ENCODE peak calls at places on chromosomes 3 and 15, in four cellular contexts. One of them, this sample, is unnamed.

GRCh38 chr3:77321646-77322045 is 281.7 kb downstream of the ROBO2 start:
- DNase-seq in trophoblast cell: no peak
- DNase-seq in IMR-90: no peak
- DNase-seq in H9: no peak
- DNase-seq in this sample: no peak

GRCh38 chr3:27521179-27521871 is 37.1 kb upstream of the SLC4A7 start:
- DNase-seq in trophoblast cell: peak; percentile 60
- DNase-seq in IMR-90: peak; percentile 95
- DNase-seq in H9: no peak
- DNase-seq in this sample: no peak

GRCh38 chr3:30227571-30228301 is 378.7 kb upstream of the TGFBR2 start:
- DNase-seq in trophoblast cell: no peak
- DNase-seq in IMR-90: peak; percentile 96
- DNase-seq in H9: no peak
- DNase-seq in this sample: no peak

GRCh38 chr15:40253179-40253790 is 14.4 kb downstream of the PAK6 start:
- DNase-seq in trophoblast cell: no peak
- DNase-seq in IMR-90: no peak
- DNase-seq in H9: no peak
- DNase-seq in this sample: no peak

GRCh38 chr3:98763076-98763475 is at the start of gene ST3GAL6:
- DNase-seq in trophoblast cell: no peak
- DNase-seq in IMR-90: peak; percentile 42
- DNase-seq in H9: no peak
- DNase-seq in this sample: no peak

GRCh38 chr15:89143503-89144162 is 55.4 kb downstream of the ABHD2 start:
- DNase-seq in trophoblast cell: no peak
- DNase-seq in IMR-90: peak; percentile 90
- DNase-seq in H9: no peak
- DNase-seq in this sample: no peak

GRCh38 chr3:45984331-45985312 is 11.0 kb downstream of the FYCO1 start:
- DNase-seq in trophoblast cell: no peak
- DNase-seq in IMR-90: peak; percentile 76
- DNase-seq in H9: no peak
- DNase-seq in this sample: no peak

GRCh38 chr3:177358085-177358967 is 161.0 kb upstream of the TBL1XR1 start:
- DNase-seq in trophoblast cell: peak; percentile 87
- DNase-seq in IMR-90: peak; percentile 56
- DNase-seq in H9: peak; percentile 75
- DNase-seq in this sample: no peak

GRCh38 chr3:48130321-48130881 is 57.8 kb downstream of the CDC25A start:
- DNase-seq in trophoblast cell: no peak
- DNase-seq in IMR-90: peak; percentile 96
- DNase-seq in H9: no peak
- DNase-seq in this sample: no peak

DNA sequence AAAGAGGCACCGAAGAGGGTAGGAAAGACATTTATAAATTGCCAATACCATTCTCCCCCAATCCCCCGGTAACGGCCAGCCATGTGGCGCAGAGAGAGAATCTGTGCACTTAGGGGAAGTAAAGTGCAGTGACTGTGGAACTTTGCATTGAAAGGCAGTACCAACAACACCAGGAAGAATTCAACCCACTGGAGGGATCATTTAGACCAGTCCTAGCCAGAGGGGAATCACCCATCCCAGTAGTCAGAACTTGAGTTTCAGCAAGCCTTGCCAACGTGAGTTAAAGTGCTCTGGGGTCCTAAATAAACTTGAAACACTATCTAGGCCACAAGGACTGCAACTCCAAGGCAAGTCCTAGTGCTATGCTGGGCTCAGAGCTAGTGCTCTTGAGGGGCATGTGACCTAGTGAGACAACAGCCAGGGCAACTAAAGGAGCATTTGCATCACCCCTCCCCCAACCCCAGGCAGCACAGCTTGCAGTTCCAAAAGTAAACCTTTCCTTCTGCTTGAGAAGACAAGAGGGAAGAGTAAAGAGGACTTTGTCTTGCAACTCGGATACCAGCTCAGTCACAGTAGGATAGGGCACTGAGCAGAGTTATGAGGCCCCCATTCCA is 15.0 kb downstream of the CEP70 start:
- DNase-seq in trophoblast cell: no peak
- DNase-seq in IMR-90: no peak
- DNase-seq in H9: peak; percentile 42
- DNase-seq in this sample: no peak
- H3K23ac ChIP-seq in trophoblast cell: no peak overlapping the region
- H3K23ac ChIP-seq in IMR-90: no peak overlapping the region
- H3K23ac ChIP-seq in H9: no peak overlapping the region
- H3K23ac ChIP-seq in this sample: no peak overlapping the region

GRCh38 chr15:97902140-97902780 is 58.2 kb upstream of the ARRDC4 start:
- DNase-seq in trophoblast cell: peak; percentile 72
- DNase-seq in IMR-90: peak; percentile 3
- DNase-seq in H9: no peak
- DNase-seq in this sample: no peak
- H3K23ac ChIP-seq in trophoblast cell: no peak overlapping the region
- H3K23ac ChIP-seq in IMR-90: no peak overlapping the region
- H3K23ac ChIP-seq in H9: no peak overlapping the region
- H3K23ac ChIP-seq in this sample: no peak overlapping the region

DNA sequence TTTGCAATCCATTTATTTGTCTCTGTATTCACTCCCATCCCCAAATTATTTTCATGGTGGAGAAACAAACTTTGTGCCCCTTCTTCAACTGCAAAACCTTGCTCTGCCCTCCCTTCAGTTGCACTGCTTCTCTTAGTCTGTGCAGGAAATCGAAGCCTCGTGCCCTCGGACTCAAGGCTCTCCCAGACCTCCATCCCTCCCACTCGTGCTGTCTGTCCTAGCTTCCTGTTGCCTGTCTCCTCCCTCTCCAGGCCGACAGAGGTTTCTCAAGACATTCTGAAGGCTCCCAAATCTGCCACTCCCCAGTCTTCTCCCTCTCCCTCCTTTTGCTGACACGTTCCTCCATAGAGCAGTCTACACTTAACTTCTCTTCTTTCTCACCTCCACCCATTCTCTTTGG is 177.6 kb downstream of the PDZRN3 start:
- DNase-seq in trophoblast cell: no peak
- DNase-seq in IMR-90: no peak
- DNase-seq in H9: no peak
- DNase-seq in this sample: no peak
- H3K23ac ChIP-seq in trophoblast cell: no peak overlapping the region
- H3K23ac ChIP-seq in IMR-90: no peak overlapping the region
- H3K23ac ChIP-seq in H9: no peak overlapping the region
- H3K23ac ChIP-seq in this sample: no peak overlapping the region

DNA sequence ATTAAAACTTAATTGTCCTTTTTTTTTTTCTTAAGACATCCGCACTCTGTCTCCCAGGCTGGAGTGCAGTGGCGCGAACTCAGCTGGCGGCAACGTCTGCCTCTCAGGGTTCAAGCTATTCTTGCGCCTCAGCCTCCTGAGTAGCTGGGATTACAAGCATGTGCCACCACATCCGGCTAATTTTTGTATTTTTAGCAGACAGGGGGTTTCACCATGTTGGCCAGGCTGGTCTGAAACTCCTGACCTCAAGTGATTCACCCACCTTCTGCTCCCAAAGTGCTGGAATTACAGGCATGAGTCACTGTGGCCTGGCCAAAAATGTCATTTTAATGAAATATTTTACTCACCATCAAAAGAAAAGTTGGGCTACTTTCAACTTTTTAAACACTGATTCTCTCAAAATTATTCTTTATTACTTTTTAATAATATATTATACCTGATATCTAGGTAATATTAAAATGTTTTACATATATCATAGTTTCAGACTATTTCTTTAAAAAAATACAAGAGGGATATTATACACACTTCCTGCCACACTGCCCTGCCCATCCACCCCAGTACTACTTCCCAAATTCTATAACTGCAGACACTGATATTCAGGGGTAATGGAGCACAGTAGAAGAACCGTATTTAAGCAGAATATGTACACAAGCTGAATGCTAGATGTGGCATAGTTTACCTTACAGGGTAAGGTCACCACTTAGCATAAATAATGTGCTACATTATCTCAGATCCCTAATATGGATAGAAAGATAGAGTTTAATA is 723.9 kb upstream of the ZNF385D start:
- DNase-seq in trophoblast cell: no peak
- DNase-seq in IMR-90: no peak
- DNase-seq in H9: no peak
- DNase-seq in this sample: no peak
- H3K23ac ChIP-seq in trophoblast cell: no peak overlapping the region
- H3K23ac ChIP-seq in IMR-90: no peak overlapping the region
- H3K23ac ChIP-seq in H9: no peak overlapping the region
- H3K23ac ChIP-seq in this sample: no peak overlapping the region

GRCh38 chr3:119347036-119347435 is 52.9 kb downstream of the ARHGAP31 start:
- DNase-seq in trophoblast cell: no peak
- DNase-seq in IMR-90: no peak
- DNase-seq in H9: no peak
- DNase-seq in this sample: no peak
- H3K23ac ChIP-seq in trophoblast cell: no peak overlapping the region
- H3K23ac ChIP-seq in IMR-90: no peak overlapping the region
- H3K23ac ChIP-seq in H9: no peak overlapping the region
- H3K23ac ChIP-seq in this sample: no peak overlapping the region

DNA sequence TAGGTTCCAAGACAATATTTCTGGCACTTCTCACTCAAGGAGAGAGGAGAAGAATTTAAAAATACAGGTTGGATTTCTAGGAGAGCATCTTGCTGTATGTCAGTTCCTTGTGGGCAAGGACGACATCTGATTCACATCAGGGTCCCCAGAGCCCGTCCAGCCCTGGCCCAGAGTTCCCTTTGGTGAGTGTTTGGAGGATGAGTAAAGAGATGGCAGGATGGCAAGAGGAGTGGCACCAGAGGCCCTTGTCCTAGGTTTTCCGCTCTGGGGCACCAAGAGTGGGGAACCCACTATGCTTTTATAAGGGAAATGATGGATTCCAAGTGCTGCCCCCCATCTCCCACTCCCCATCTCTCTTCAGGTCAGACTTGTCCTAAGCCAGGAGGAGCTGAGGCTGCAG is 181.8 kb downstream of the TBC1D2B start:
- DNase-seq in trophoblast cell: no peak
- DNase-seq in IMR-90: no peak
- DNase-seq in H9: no peak
- DNase-seq in this sample: no peak
- H3K23ac ChIP-seq in trophoblast cell: no peak overlapping the region
- H3K23ac ChIP-seq in IMR-90: no peak overlapping the region
- H3K23ac ChIP-seq in H9: no peak overlapping the region
- H3K23ac ChIP-seq in this sample: no peak overlapping the region

GRCh38 chr15:73806698-73807483 is 53.7 kb upstream of the INSYN1 start:
- DNase-seq in trophoblast cell: no peak
- DNase-seq in IMR-90: no peak
- DNase-seq in H9: no peak
- DNase-seq in this sample: no peak

GRCh38 chr15:73802336-73803105 is 49.4 kb upstream of the INSYN1 start:
- DNase-seq in trophoblast cell: no peak
- DNase-seq in IMR-90: no peak
- DNase-seq in H9: no peak
- DNase-seq in this sample: no peak

GRCh38 chr15:73803806-73804205 is 50.7 kb upstream of the INSYN1 start:
- DNase-seq in trophoblast cell: no peak
- DNase-seq in IMR-90: no peak
- DNase-seq in H9: no peak
- DNase-seq in this sample: no peak

GRCh38 chr15:73805504-73806089 is 52.4 kb upstream of the INSYN1 start:
- DNase-seq in trophoblast cell: no peak
- DNase-seq in IMR-90: no peak
- DNase-seq in H9: no peak
- DNase-seq in this sample: no peak

DNA sequence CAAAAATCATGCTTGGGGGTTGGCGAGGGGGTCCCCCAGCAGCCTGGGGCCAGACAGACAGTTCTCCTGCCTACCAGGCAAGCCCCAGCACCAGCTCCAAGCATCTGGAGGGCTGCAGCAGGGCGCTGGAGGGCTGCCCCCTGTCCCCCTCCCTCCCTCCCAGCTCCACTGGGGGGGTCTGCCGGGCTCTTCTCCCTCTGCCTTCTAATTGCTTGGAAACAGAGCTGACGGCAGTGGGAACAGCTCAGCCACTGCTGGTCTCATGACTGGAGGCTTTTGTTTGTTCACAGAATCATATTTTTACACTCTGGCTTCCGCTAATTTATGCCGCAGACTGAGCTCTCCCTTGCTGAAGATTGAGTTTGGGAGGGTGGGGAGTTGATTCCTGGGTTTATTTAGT is 51.3 kb upstream of the INSYN1 start:
- DNase-seq in trophoblast cell: no peak
- DNase-seq in IMR-90: no peak
- DNase-seq in H9: no peak
- DNase-seq in this sample: no peak
- H3K23ac ChIP-seq in trophoblast cell: no peak overlapping the region
- H3K23ac ChIP-seq in IMR-90: no peak overlapping the region
- H3K23ac ChIP-seq in H9: no peak overlapping the region
- H3K23ac ChIP-seq in this sample: no peak overlapping the region

DNA sequence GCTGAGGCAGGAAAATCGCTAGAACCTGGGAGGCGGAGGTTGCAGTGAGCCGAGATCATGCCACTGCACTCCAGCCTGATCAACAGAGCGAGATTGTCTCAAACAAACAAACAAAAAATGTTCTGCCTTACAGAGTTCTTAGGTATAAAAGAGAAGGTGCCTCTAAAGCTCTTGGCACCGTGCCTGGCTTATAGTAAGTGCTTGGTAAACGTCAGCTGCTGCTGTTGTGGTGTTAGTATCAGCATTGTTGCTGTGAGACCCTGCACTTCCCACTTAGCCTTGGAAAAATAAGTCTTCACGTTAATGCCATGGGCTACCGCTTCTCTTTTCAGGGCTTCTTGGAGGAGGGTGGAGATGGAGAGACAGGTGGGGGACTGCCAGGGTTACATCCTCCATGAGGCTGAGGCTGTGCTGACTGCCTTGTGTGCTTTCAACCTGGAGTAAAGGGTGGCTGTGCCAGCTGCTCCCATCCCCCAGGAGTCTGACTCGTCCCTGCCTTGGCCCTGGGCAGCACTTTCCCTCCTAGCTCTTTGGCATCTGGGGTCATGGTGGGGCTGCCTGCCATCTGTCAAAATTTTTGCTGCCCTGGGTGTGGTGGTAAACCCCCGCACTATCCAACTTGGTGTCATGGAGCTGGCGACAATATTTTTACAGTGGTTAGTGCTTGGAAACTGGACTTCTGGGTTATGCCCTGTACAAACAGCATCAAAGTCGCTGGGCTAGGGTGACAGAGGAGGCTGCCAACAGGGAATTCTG is 17.8 kb downstream of the FLNB start:
- DNase-seq in trophoblast cell: no peak
- DNase-seq in IMR-90: peak; percentile 68
- DNase-seq in H9: no peak
- DNase-seq in this sample: no peak
- H3K23ac ChIP-seq in trophoblast cell: no peak overlapping the region
- H3K23ac ChIP-seq in IMR-90: peak overlapping the region; percentile 4
- H3K23ac ChIP-seq in H9: no peak overlapping the region
- H3K23ac ChIP-seq in this sample: no peak overlapping the region